ENCODE peak calls at places on chromosomes 3 and 15, in eight cellular contexts. N is uterus, Q is AG04449, G is brain microvascular endothelial cell, Z is esophagus squamous epithelium, A is PC-3, F is AG04450, O is fibroblast of pulmonary artery. M is an unnamed sample.

GRCh38 chr3:107271787-107272387 is 105.4 kb upstream of the CCDC54 start:
- DNase-seq in N (no peak), F (no peak), Z (no peak), A (peak), G (no peak), Q (peak), O (peak), M (peak)

GRCh38 chr15:51067510-51067909 is 27.2 kb downstream of the TNFAIP8L3 start:
- DNase-seq in A (no peak), O (no peak), Q (no peak), F (no peak), N (no peak), G (no peak), Z (no peak), M (no peak)

GRCh38 chr15:56971571-56971970 is 53.1 kb downstream of the TCF12 start:
- DNase-seq in Q (no peak), A (no peak), O (no peak), Z (no peak), G (no peak), N (no peak), F (no peak), M (no peak)

GRCh38 chr3:135869439-135870105 is 96.0 kb upstream of the PPP2R3A start:
- DNase-seq in G (peak), N (no peak), Q (no peak), Z (no peak), F (no peak), A (no peak), O (no peak), M (no peak)

GRCh38 chr3:4656059-4656458 is 162.9 kb downstream of the ITPR1 start:
- DNase-seq in A (peak), N (peak), G (peak), F (peak), Q (no peak), Z (no peak), O (peak), M (peak)

GRCh38 chr15:67077641-67078215 is 12.3 kb downstream of the SMAD3 start:
- DNase-seq in G (peak), O (no peak), Q (no peak), N (no peak), F (no peak), Z (no peak), A (no peak), M (no peak)

GRCh38 chr3:13494463-13495350 is 14.6 kb downstream of the HDAC11 start:
- DNase-seq in N (no peak), Z (no peak), O (peak), Q (no peak), A (no peak), F (no peak), G (peak), M (peak)

GRCh38 chr3:150742679-150743078 is 20.3 kb downstream of the SIAH2 start:
- DNase-seq in Q (no peak), F (no peak), O (no peak), G (no peak), A (no peak), N (no peak), Z (no peak), M (no peak)

GRCh38 chr15:94229591-94230365 is 1.6 kb upstream of the MCTP2 start:
- DNase-seq in G (no peak), Z (no peak), Q (no peak), F (no peak), A (peak), N (no peak), O (no peak), M (no peak)

GRCh38 chr3:71838406-71838805 is 53.5 kb upstream of the PROK2 start:
- DNase-seq in N (no peak), Q (no peak), F (no peak), A (no peak), O (no peak), G (no peak), Z (no peak), M (no peak)

GRCh38 chr15:30038667-30039523 is 43.9 kb upstream of the GOLGA8J start:
- DNase-seq in O (no peak), Z (no peak), N (no peak), Q (no peak), A (peak), G (no peak), F (no peak), M (no peak)

GRCh38 chr15:81278306-81279029 is 45.5 kb downstream of the STARD5 start:
- DNase-seq in Q (no peak), N (peak), A (no peak), G (no peak), Z (no peak), F (no peak), O (no peak), M (no peak)

GRCh38 chr3:11629716-11630115 is 14.0 kb downstream of the VGLL4 start:
- DNase-seq in A (no peak), G (no peak), Q (peak), Z (no peak), F (peak), N (no peak), O (peak), M (no peak)

GRCh38 chr3:42719002-42719401 is 16.4 kb upstream of the HHATL start:
- DNase-seq in Z (no peak), A (no peak), O (no peak), N (no peak), G (no peak), F (no peak), Q (no peak), M (no peak)

GRCh38 chr15:29410342-29410741 is 140.7 kb upstream of the NSMCE3 start:
- DNase-seq in O (no peak), F (no peak), Q (no peak), N (no peak), Z (no peak), G (peak), A (no peak), M (no peak)

DNA sequence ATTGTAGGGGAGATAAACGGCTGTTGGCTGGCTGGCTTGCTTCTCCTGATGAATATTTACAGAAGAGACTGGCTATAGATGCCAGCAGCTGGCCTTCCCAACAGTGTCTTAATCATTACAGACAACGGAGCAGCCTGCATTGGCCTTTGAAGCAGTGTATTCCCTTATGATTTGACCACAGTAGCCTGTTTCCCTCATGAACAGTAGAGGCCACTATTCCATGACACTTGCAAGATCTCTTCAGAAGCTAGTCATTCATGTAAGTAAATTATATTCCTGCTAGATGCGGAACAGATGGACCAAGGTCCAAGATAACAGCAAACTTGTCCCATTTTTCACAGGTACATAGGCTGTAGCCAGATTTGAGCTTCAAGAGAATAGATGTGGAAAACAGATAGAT is 47.3 kb downstream of the TMCO5A start:
- DNase-seq in N (no peak), O (peak), A (peak), G (peak), Z (no peak), Q (no peak), F (no peak), M (peak)
- TF ChIP-seq CTCF in N (no peak), O (peak), A (peak), G (peak), Z (no peak), Q (peak), F (peak), M (peak)

DNA sequence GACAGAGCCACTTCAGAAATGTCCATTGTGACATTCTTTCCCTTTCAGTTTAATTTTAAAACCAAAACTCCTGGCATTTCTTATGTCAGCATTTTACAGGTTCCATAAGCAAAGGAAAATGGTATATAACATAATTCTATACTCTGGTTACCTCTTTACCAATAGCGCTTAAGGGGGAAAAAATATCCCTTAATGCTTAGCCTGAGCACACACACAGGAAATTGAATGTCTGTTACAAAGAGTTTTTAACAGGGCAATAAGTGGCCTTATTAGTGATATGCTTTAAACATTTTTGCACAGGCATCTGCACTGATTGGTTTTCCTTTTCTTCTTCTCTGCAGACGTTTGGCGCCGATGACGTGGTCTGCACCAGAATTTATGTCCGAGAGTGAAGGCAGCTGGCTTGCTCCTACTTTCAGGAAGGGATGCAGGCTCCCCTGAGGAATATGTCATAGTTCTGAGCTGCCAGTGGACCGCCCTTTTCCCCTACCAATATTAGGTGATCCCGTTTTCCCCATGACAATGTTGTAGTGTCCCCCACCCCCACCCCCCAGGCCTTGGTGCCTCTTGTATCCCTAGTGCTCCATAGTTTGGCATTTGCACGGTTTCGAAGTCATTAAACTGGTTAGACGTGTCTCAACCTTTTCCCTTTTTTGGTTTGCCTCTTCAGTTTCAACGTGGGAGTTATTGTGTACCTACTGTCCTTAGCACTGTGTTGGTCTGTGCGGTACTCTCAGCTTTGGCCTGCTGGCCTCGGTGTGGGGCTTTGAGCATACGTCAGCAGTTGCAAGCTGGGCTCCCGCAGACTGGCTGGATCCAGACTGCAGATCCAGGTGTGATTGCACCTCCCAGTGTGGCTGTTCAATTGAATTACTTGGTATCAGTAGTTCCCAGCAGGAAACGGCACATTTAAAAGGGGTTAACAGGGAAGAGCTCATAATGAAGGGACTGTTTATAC is 7.7 kb downstream of the CRABP1 start:
- DNase-seq in Q (no peak), Z (no peak), A (peak), O (no peak), G (no peak), N (no peak), F (no peak), M (no peak)
- H3K4me3 ChIP-seq in Q (no peak), Z (no peak), A (no peak), O (no peak), G (no peak), N (no peak), F (no peak), M (no peak)

GRCh38 chr3:192802957-192803899 is 75.9 kb upstream of the FGF12 start:
- DNase-seq in Q (no peak), G (peak), O (peak), N (no peak), Z (no peak), F (peak), A (peak), M (no peak)
- TF ChIP-seq CTCF in Q (peak), G (peak), O (peak), N (peak), Z (peak), F (peak), A (peak), M (peak)

GRCh38 chr15:28106294-28107110 is 7.4 kb upstream of the OCA2 start:
- DNase-seq in Z (no peak), G (no peak), A (no peak), F (no peak), Q (no peak), O (no peak), N (no peak), M (peak)
- H3K4me3 ChIP-seq in Z (peak), G (peak), A (peak), F (peak), Q (peak), O (peak), N (peak), M (peak)

GRCh38 chr15:52331490-52332240 is 36.1 kb upstream of the MYO5C start:
- DNase-seq in F (no peak), A (peak), O (peak), Z (no peak), G (peak), Q (no peak), N (no peak), M (peak)
- TF ChIP-seq CTCF in F (peak), A (peak), O (peak), Z (no peak), G (peak), Q (peak), N (no peak), M (peak)

GRCh38 chr3:58010562-58010961 is 2.3 kb downstream of the FLNB start:
- DNase-seq in A (no peak), F (no peak), N (no peak), Q (no peak), O (no peak), G (no peak), Z (no peak), M (no peak)
- H3K4me3 ChIP-seq in A (peak), F (peak), N (peak), Q (peak), O (peak), G (peak), Z (peak), M (peak)

GRCh38 chr3:47882338-47882737 is 79.4 kb downstream of the DHX30 start:
- DNase-seq in N (no peak), A (no peak), G (no peak), O (no peak), Z (no peak), Q (no peak), F (no peak), M (no peak)
- TF ChIP-seq CTCF in N (no peak), A (peak), G (peak), O (no peak), Z (no peak), Q (no peak), F (no peak), M (no peak)

DNA sequence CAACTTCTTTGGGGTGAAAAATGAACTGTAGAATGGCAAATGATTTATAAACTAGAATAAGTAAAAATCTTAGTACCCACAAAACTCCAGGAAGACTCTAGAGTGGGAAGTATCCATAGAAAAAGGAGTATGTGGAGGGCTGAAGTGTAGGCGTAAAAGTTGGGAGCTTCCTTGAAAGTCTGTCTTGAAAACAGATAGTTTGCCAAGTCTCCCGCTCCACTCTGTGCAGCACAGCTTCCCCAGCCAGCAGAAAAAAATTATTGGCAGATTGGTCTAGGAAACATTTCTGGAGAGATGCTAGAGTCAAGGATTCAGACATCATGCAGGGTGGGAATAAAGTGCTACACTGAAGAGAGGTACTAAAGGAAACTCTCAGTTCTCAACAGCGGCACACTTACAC is 53.4 kb upstream of the CD200R1L start:
- DNase-seq in O (peak), Z (no peak), N (no peak), A (no peak), Q (no peak), F (no peak), G (no peak), M (no peak)
- H3K4me3 ChIP-seq in O (no peak), Z (no peak), N (no peak), A (no peak), Q (no peak), F (no peak), G (no peak), M (no peak)

DNA sequence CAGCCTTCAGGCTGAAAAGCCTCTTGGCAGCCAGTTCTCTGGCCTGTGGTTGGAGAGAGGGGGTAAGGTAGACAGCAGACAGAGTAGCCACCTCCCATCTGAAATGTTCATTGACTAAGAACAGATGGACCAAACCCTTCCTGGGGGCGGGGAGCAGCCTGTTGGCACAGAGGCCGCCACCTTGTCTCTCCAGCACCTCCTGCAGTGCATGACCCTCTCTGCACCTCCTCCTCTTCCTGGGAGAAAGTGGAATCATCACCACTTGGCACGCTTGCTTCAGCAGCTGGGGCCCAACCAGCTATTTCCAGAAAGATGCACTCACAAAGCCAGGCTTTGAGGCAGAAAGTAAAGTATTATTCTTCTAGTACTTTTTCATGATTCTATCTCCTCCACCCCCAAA is 313.4 kb upstream of the CHRM5 start:
- DNase-seq in Z (no peak), F (no peak), Q (no peak), N (no peak), G (no peak), O (no peak), A (no peak), M (no peak)
- TF ChIP-seq CTCF in Z (no peak), F (no peak), Q (no peak), N (no peak), G (no peak), O (no peak), A (peak), M (no peak)